ENCODE peak calls at places on chromosomes 16 and 17, in ten cellular contexts. One of them, this sample, is unnamed.

GRCh38 chr16:81366316-81366932 is 51.7 kb downstream of the GAN start:
- DNase-seq in GM12878: peak
- DNase-seq in K562: peak
- DNase-seq in sigmoid colon: no peak
- DNase-seq in stomach: no peak
- DNase-seq in H1: no peak
- DNase-seq in A549: peak
- DNase-seq in tibial nerve: peak
- DNase-seq in transverse colon: no peak
- DNase-seq in suprapubic skin: no peak
- DNase-seq in this sample: no peak

GRCh38 chr16:65336169-65336568 is 214.3 kb upstream of the CDH11 start:
- DNase-seq in GM12878: no peak
- DNase-seq in K562: no peak
- DNase-seq in sigmoid colon: no peak
- DNase-seq in stomach: no peak
- DNase-seq in H1: no peak
- DNase-seq in A549: no peak
- DNase-seq in tibial nerve: no peak
- DNase-seq in transverse colon: no peak
- DNase-seq in suprapubic skin: no peak
- DNase-seq in this sample: no peak

GRCh38 chr17:8997994-8998628 is 23.2 kb upstream of the NTN1 start:
- DNase-seq in GM12878: peak
- DNase-seq in K562: peak
- DNase-seq in sigmoid colon: no peak
- DNase-seq in stomach: peak
- DNase-seq in H1: peak
- DNase-seq in A549: peak
- DNase-seq in tibial nerve: peak
- DNase-seq in transverse colon: peak
- DNase-seq in suprapubic skin: no peak
- DNase-seq in this sample: no peak

GRCh38 chr16:14399397-14400284 is 230.4 kb downstream of the PARN start:
- DNase-seq in GM12878: peak
- DNase-seq in K562: no peak
- DNase-seq in sigmoid colon: peak
- DNase-seq in stomach: no peak
- DNase-seq in H1: no peak
- DNase-seq in A549: peak
- DNase-seq in tibial nerve: peak
- DNase-seq in transverse colon: no peak
- DNase-seq in suprapubic skin: peak
- DNase-seq in this sample: peak

GRCh38 chr16:87968541-87968940 is 17.3 kb downstream of the BANP start:
- DNase-seq in GM12878: no peak
- DNase-seq in K562: no peak
- DNase-seq in sigmoid colon: peak
- DNase-seq in stomach: no peak
- DNase-seq in H1: no peak
- DNase-seq in A549: no peak
- DNase-seq in tibial nerve: no peak
- DNase-seq in transverse colon: no peak
- DNase-seq in suprapubic skin: no peak
- DNase-seq in this sample: no peak

GRCh38 chr16:85417156-85417860 is 195.8 kb upstream of the GSE1 start:
- DNase-seq in GM12878: no peak
- DNase-seq in K562: no peak
- DNase-seq in sigmoid colon: peak
- DNase-seq in stomach: no peak
- DNase-seq in H1: peak
- DNase-seq in A549: no peak
- DNase-seq in tibial nerve: no peak
- DNase-seq in transverse colon: no peak
- DNase-seq in suprapubic skin: no peak
- DNase-seq in this sample: peak

GRCh38 chr17:2214047-2214717 is 89.4 kb downstream of the SMG6 start:
- DNase-seq in GM12878: no peak
- DNase-seq in K562: peak
- DNase-seq in sigmoid colon: peak
- DNase-seq in stomach: no peak
- DNase-seq in H1: no peak
- DNase-seq in A549: no peak
- DNase-seq in tibial nerve: peak
- DNase-seq in transverse colon: peak
- DNase-seq in suprapubic skin: peak
- DNase-seq in this sample: peak

GRCh38 chr17:75065562-75066151 is 18.6 kb downstream of the KCTD2 start:
- DNase-seq in GM12878: no peak
- DNase-seq in K562: no peak
- DNase-seq in sigmoid colon: no peak
- DNase-seq in stomach: no peak
- DNase-seq in H1: no peak
- DNase-seq in A549: no peak
- DNase-seq in tibial nerve: no peak
- DNase-seq in transverse colon: no peak
- DNase-seq in suprapubic skin: no peak
- DNase-seq in this sample: no peak

GRCh38 chr17:81028506-81028858 is 6.5 kb upstream of the BAIAP2 start:
- DNase-seq in GM12878: no peak
- DNase-seq in K562: peak
- DNase-seq in sigmoid colon: peak
- DNase-seq in stomach: no peak
- DNase-seq in H1: no peak
- DNase-seq in A549: no peak
- DNase-seq in tibial nerve: no peak
- DNase-seq in transverse colon: no peak
- DNase-seq in suprapubic skin: no peak
- DNase-seq in this sample: no peak

GRCh38 chr16:86824751-86825310 is 246.5 kb downstream of the FOXL1 start:
- DNase-seq in GM12878: no peak
- DNase-seq in K562: no peak
- DNase-seq in sigmoid colon: peak
- DNase-seq in stomach: no peak
- DNase-seq in H1: no peak
- DNase-seq in A549: no peak
- DNase-seq in tibial nerve: no peak
- DNase-seq in transverse colon: no peak
- DNase-seq in suprapubic skin: no peak
- DNase-seq in this sample: no peak

GRCh38 chr16:86823895-86824671 is 245.7 kb downstream of the FOXL1 start:
- DNase-seq in GM12878: no peak
- DNase-seq in K562: no peak
- DNase-seq in sigmoid colon: no peak
- DNase-seq in stomach: no peak
- DNase-seq in H1: no peak
- DNase-seq in A549: no peak
- DNase-seq in tibial nerve: no peak
- DNase-seq in transverse colon: no peak
- DNase-seq in suprapubic skin: no peak
- DNase-seq in this sample: no peak

GRCh38 chr16:86819523-86819887 is 241.2 kb downstream of the FOXL1 start:
- DNase-seq in GM12878: no peak
- DNase-seq in K562: no peak
- DNase-seq in sigmoid colon: no peak
- DNase-seq in stomach: no peak
- DNase-seq in H1: no peak
- DNase-seq in A549: no peak
- DNase-seq in tibial nerve: no peak
- DNase-seq in transverse colon: no peak
- DNase-seq in suprapubic skin: no peak
- DNase-seq in this sample: no peak

GRCh38 chr16:86823125-86823524 is 244.8 kb downstream of the FOXL1 start:
- DNase-seq in GM12878: no peak
- DNase-seq in K562: no peak
- DNase-seq in sigmoid colon: no peak
- DNase-seq in stomach: no peak
- DNase-seq in H1: no peak
- DNase-seq in A549: no peak
- DNase-seq in tibial nerve: no peak
- DNase-seq in transverse colon: no peak
- DNase-seq in suprapubic skin: no peak
- DNase-seq in this sample: no peak

GRCh38 chr16:86821933-86822332 is 243.6 kb downstream of the FOXL1 start:
- DNase-seq in GM12878: no peak
- DNase-seq in K562: no peak
- DNase-seq in sigmoid colon: no peak
- DNase-seq in stomach: no peak
- DNase-seq in H1: no peak
- DNase-seq in A549: no peak
- DNase-seq in tibial nerve: no peak
- DNase-seq in transverse colon: no peak
- DNase-seq in suprapubic skin: no peak
- DNase-seq in this sample: no peak
- TF ChIP-seq EP300 in GM12878: no peak
- TF ChIP-seq EP300 in K562: no peak
- TF ChIP-seq EP300 in sigmoid colon: no peak
- TF ChIP-seq EP300 in stomach: no peak
- TF ChIP-seq EP300 in H1: no peak
- TF ChIP-seq EP300 in A549: no peak
- TF ChIP-seq EP300 in tibial nerve: no peak
- TF ChIP-seq EP300 in transverse colon: no peak
- TF ChIP-seq EP300 in suprapubic skin: no peak
- TF ChIP-seq EP300 in this sample: no peak

DNA sequence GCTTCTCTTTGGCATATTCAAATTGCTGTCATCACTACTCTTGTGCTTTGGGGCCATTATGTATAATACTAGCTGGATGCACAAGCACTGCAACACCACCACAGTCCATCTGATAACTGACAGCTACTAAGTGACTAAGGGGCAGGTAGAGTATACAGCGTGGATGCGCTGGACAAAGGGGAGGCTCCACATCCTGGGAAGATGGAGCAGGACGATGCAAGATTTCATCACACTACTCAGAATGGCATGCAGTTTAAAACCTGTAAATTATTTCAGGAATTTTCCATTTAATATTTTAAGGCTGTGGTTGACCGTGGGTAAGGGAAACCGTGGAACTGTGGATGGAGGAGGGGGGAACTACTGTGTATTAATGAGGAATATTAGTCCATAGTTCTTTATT is 25.0 kb downstream of the MPRIP start:
- DNase-seq in GM12878: no peak
- DNase-seq in K562: no peak
- DNase-seq in sigmoid colon: peak
- DNase-seq in stomach: no peak
- DNase-seq in H1: no peak
- DNase-seq in A549: peak
- DNase-seq in tibial nerve: no peak
- DNase-seq in transverse colon: no peak
- DNase-seq in suprapubic skin: no peak
- DNase-seq in this sample: no peak
- TF ChIP-seq POLR2A in GM12878: no peak
- TF ChIP-seq POLR2A in K562: no peak
- TF ChIP-seq POLR2A in sigmoid colon: no peak
- TF ChIP-seq POLR2A in stomach: no peak
- TF ChIP-seq POLR2A in H1: no peak
- TF ChIP-seq POLR2A in A549: no peak
- TF ChIP-seq POLR2A in tibial nerve: no peak
- TF ChIP-seq POLR2A in transverse colon: no peak
- TF ChIP-seq POLR2A in suprapubic skin: no peak
- TF ChIP-seq POLR2A in this sample: no peak

DNA sequence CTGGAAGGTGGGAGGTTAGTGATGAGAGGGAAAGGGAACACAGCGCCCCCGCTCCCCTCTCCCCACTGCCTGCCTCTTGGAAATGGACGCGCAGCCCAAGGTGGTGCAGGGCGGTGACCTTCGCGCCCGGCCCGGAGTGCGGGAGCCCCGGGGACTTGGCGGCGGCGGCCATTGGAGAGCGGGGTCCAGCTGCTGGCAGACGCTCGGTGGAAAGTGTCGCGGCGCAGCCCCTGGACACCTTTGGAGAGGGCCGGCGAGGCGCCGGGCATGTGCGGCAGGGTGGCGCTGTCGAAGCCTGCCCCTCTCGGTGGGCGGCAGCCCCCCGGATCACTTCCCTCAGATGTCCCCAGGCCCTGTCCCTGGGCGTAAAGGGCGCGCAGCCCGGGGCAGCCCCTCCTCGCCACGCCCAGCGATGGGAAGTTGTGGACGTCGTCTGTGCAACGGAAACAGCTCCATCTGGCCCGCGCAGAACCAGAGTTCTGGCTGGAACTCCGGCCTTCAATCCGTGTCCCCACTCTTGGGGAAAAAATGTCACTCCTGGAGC is 16.7 kb downstream of the SALL1 start:
- DNase-seq in GM12878: no peak
- DNase-seq in K562: no peak
- DNase-seq in sigmoid colon: no peak
- DNase-seq in stomach: no peak
- DNase-seq in H1: peak
- DNase-seq in A549: no peak
- DNase-seq in tibial nerve: no peak
- DNase-seq in transverse colon: no peak
- DNase-seq in suprapubic skin: no peak
- DNase-seq in this sample: no peak
- H3K4me3 ChIP-seq in GM12878: no peak
- H3K4me3 ChIP-seq in K562: no peak
- H3K4me3 ChIP-seq in sigmoid colon: no peak
- H3K4me3 ChIP-seq in stomach: no peak
- H3K4me3 ChIP-seq in H1: peak
- H3K4me3 ChIP-seq in A549: no peak
- H3K4me3 ChIP-seq in tibial nerve: no peak
- H3K4me3 ChIP-seq in transverse colon: no peak
- H3K4me3 ChIP-seq in suprapubic skin: peak
- H3K4me3 ChIP-seq in this sample: no peak

GRCh38 chr17:64218066-64218465 is 45.0 kb downstream of the TEX2 start:
- DNase-seq in GM12878: peak
- DNase-seq in K562: no peak
- DNase-seq in sigmoid colon: no peak
- DNase-seq in stomach: no peak
- DNase-seq in H1: no peak
- DNase-seq in A549: no peak
- DNase-seq in tibial nerve: no peak
- DNase-seq in transverse colon: no peak
- DNase-seq in suprapubic skin: no peak
- DNase-seq in this sample: no peak

GRCh38 chr17:64214950-64215349 is 48.1 kb downstream of the TEX2 start:
- DNase-seq in GM12878: no peak
- DNase-seq in K562: no peak
- DNase-seq in sigmoid colon: no peak
- DNase-seq in stomach: peak
- DNase-seq in H1: no peak
- DNase-seq in A549: no peak
- DNase-seq in tibial nerve: no peak
- DNase-seq in transverse colon: no peak
- DNase-seq in suprapubic skin: no peak
- DNase-seq in this sample: no peak

GRCh38 chr17:64217249-64217652 is 45.8 kb downstream of the TEX2 start:
- DNase-seq in GM12878: no peak
- DNase-seq in K562: no peak
- DNase-seq in sigmoid colon: no peak
- DNase-seq in stomach: no peak
- DNase-seq in H1: no peak
- DNase-seq in A549: no peak
- DNase-seq in tibial nerve: no peak
- DNase-seq in transverse colon: no peak
- DNase-seq in suprapubic skin: no peak
- DNase-seq in this sample: no peak

GRCh38 chr17:64216030-64216384 is 47.1 kb downstream of the TEX2 start:
- DNase-seq in GM12878: no peak
- DNase-seq in K562: no peak
- DNase-seq in sigmoid colon: no peak
- DNase-seq in stomach: no peak
- DNase-seq in H1: no peak
- DNase-seq in A549: no peak
- DNase-seq in tibial nerve: no peak
- DNase-seq in transverse colon: no peak
- DNase-seq in suprapubic skin: no peak
- DNase-seq in this sample: no peak

GRCh38 chr17:64216385-64217248 is 46.4 kb downstream of the TEX2 start:
- DNase-seq in GM12878: peak
- DNase-seq in K562: peak
- DNase-seq in sigmoid colon: no peak
- DNase-seq in stomach: peak
- DNase-seq in H1: peak
- DNase-seq in A549: no peak
- DNase-seq in tibial nerve: peak
- DNase-seq in transverse colon: peak
- DNase-seq in suprapubic skin: no peak
- DNase-seq in this sample: peak
- TF ChIP-seq EP300 in GM12878: no peak
- TF ChIP-seq EP300 in K562: no peak
- TF ChIP-seq EP300 in sigmoid colon: no peak
- TF ChIP-seq EP300 in stomach: no peak
- TF ChIP-seq EP300 in H1: no peak
- TF ChIP-seq EP300 in A549: no peak
- TF ChIP-seq EP300 in tibial nerve: no peak
- TF ChIP-seq EP300 in transverse colon: no peak
- TF ChIP-seq EP300 in suprapubic skin: no peak
- TF ChIP-seq EP300 in this sample: no peak